ENCODE peak calls at places on chromosome 9, in seven cellular contexts. A is A549, R is lower lobe of right lung, H is kidney, G is GM23248, N is Peyer's patch, Y is spleen. O is an unnamed sample. For H3K9me3, the result is how much of the 10 kb centered on the place peaks cover.

GRCh38 chr9:89422151-89422918 is 75.6 kb downstream of the SEMA4D start:
- DNase-seq in N (no peak), G (peak), H (no peak), R (peak), Y (peak), A (no peak), O (no peak)

GRCh38 chr9:14508884-14509283 is 184.3 kb downstream of the ZDHHC21 start:
- DNase-seq in N (no peak), Y (no peak), R (no peak), G (no peak), A (no peak), H (no peak), O (no peak)

GRCh38 chr9:108536836-108537601 is 318.8 kb downstream of the ACTL7B start:
- DNase-seq in H (no peak), N (no peak), R (no peak), A (no peak), G (no peak), Y (no peak), O (no peak)

GRCh38 chr9:128553695-128554094 is 1.3 kb downstream of the SPTAN1 start:
- DNase-seq in G (peak), R (no peak), Y (no peak), N (no peak), H (no peak), A (no peak), O (no peak)

GRCh38 chr9:81535542-81536241 is 153.7 kb downstream of the TLE1 start:
- DNase-seq in H (no peak), N (no peak), A (peak), R (no peak), Y (no peak), G (no peak), O (peak)

GRCh38 chr9:32879335-32879734 is 96.0 kb downstream of the TMEM215 start:
- DNase-seq in Y (no peak), G (no peak), H (no peak), R (no peak), A (no peak), N (no peak), O (no peak)

GRCh38 chr9:101674165-101674564 is 64.3 kb downstream of the GRIN3A start:
- DNase-seq in A (no peak), Y (no peak), H (no peak), N (no peak), G (no peak), R (no peak), O (no peak)

GRCh38 chr9:116837038-116837998 is 150.2 kb downstream of the TRIM32 start:
- DNase-seq in N (no peak), G (no peak), Y (no peak), A (no peak), H (peak), R (no peak), O (peak)

GRCh38 chr9:94717656-94718225 is 8.8 kb upstream of the AOPEP start:
- DNase-seq in G (peak), A (no peak), N (no peak), R (no peak), Y (no peak), H (no peak), O (no peak)

GRCh38 chr9:86202338-86202882 is 57.0 kb downstream of the C9orf153 start:
- DNase-seq in R (no peak), Y (no peak), G (peak), N (no peak), H (no peak), A (peak), O (peak)

GRCh38 chr9:111481885-111482636 is 2.1 kb downstream of the ECPAS start:
- DNase-seq in N (no peak), Y (no peak), G (peak), A (no peak), H (no peak), R (no peak), O (peak)

GRCh38 chr9:127928232-127929043 is 2.1 kb downstream of the PIP5KL1 start:
- DNase-seq in R (peak), H (peak), A (no peak), Y (no peak), N (no peak), G (peak), O (no peak)

GRCh38 chr9:22342489-22343217 is 104.0 kb upstream of the DMRTA1 start:
- DNase-seq in A (no peak), Y (no peak), N (no peak), G (peak), H (no peak), R (no peak), O (peak)

GRCh38 chr9:119963258-119963797 is 594.1 kb upstream of the BRINP1 start:
- DNase-seq in Y (no peak), G (peak), R (peak), H (peak), N (no peak), A (peak), O (peak)

GRCh38 chr9:125126019-125126746 is 17.1 kb downstream of the SCAI start:
- DNase-seq in H (peak), N (peak), G (peak), Y (peak), A (no peak), R (peak), O (peak)

GRCh38 chr9:107460153-107461023 is 29.2 kb downstream of the KLF4 start:
- DNase-seq in H (no peak), N (no peak), A (no peak), R (no peak), G (no peak), Y (no peak), O (no peak)

GRCh38 chr9:133495327-133496293 is 16.7 kb upstream of the SLC2A6 start:
- DNase-seq in R (peak), H (peak), A (no peak), N (no peak), Y (no peak), G (no peak), O (no peak)

GRCh38 chr9:35812025-35812602 is at the start of gene SPAG8:
- DNase-seq in H (peak), Y (peak), G (peak), R (peak), A (peak), N (peak), O (peak)

GRCh38 chr9:3215658-3216057 is 310.1 kb downstream of the RFX3 start:
- DNase-seq in R (no peak), G (no peak), N (no peak), H (no peak), Y (no peak), A (no peak), O (no peak)

GRCh38 chr9:131517761-131518190 is 13.3 kb downstream of the UCK1 start:
- DNase-seq in R (no peak), G (no peak), A (no peak), Y (no peak), N (no peak), H (no peak), O (no peak)

GRCh38 chr9:106862946-106863740 is at the start of gene ZNF462:
- DNase-seq in Y (no peak), H (peak), N (peak), G (peak), A (peak), R (no peak), O (peak)

GRCh38 chr9:96817973-96818372 is 36.3 kb downstream of the ZNF782 start:
- DNase-seq in R (no peak), G (no peak), N (no peak), H (no peak), Y (no peak), A (no peak), O (no peak)

GRCh38 chr9:96813607-96814006 is 35.7 kb upstream of the ZNF510 start:
- DNase-seq in A (no peak), Y (no peak), G (no peak), N (no peak), H (no peak), R (no peak), O (no peak)

DNA sequence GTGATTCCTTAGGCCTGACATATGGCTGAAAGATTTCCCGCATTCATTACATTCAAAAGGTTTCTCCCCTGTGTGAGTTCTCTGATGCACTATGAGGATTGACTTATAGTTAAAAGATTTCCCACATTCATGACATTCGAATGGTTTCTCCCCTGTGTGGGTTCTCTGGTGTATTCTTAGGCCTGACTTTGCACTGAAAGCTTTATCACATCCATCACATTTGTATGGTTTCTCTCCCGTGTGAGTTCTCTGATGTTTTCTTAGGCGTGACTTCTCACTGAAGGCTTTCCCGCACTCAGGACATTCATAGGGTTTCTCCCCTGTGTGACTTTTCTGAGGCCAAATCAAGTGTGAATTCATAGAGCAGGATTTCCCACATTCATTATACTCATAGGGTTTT is 35.8 kb downstream of the ZNF782 start:
- DNase-seq in H (no peak), G (peak), A (no peak), N (no peak), R (no peak), Y (no peak), O (no peak)
- H3K9me3 ChIP-seq in H (half or more), G (under half), A (half or more), N (under half), R (half or more), Y (half or more), O (half or more)

GRCh38 chr9:134739660-134739968 is 98.0 kb downstream of the COL5A1 start:
- DNase-seq in G (no peak), A (no peak), R (no peak), Y (no peak), H (no peak), N (no peak), O (no peak)
- H3K9me3 ChIP-seq in G (under half), A (under half), R (under half), Y (under half), H (under half), N (under half), O (under half)

DNA sequence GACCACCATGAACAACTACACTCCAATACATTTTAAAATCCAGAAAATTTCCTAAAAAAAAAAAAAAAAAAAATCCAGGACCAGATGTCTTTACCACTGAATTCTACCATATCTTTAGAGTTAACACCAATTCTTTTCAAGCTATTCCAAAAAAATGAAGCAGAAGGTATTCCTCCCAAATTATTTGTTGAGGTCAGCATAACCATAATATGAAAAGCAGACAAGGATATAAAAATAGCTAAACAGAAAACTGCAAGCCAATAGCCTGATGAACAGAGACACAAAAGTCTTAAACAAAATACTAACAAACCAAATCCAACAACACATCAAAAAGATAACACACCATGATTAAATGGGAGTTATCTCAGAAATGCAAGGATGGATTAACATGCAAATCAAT is 695.4 kb downstream of the PTPRD start:
- DNase-seq in G (no peak), R (no peak), N (no peak), H (no peak), A (no peak), Y (no peak), O (no peak)
- H3K9me3 ChIP-seq in G (under half), R (under half), N (under half), H (under half), A (under half), Y (under half), O (under half)

GRCh38 chr9:138063785-138064184 is 186.2 kb downstream of the CACNA1B start:
- DNase-seq in G (no peak), Y (peak), R (no peak), N (peak), A (no peak), H (peak), O (no peak)
- H3K9me3 ChIP-seq in G (under half), Y (under half), R (under half), N (under half), A (under half), H (under half), O (under half)

DNA sequence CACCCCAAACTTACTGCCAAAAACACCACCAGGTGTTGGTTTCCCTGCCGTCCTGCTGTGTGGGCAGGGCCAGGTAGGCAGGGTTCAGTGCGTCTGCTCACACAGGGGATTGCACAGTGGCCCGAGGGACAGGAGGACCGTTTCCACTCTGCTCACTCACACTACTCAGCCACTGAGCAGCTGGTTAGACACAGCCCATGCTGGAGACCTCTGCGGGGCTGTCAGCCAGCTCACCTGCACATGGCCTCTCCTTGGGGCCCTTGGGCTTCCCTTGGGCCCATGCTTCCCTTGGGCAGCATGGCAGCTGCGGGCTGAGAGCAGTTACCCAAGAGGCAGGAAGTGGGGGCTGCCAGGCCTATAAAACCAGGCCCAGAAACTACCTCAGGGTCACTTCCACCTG is 79.0 kb downstream of the SYK start:
- DNase-seq in G (no peak), R (no peak), N (no peak), A (no peak), H (no peak), Y (no peak), O (no peak)
- H3K9me3 ChIP-seq in G (under half), R (under half), N (under half), A (under half), H (under half), Y (under half), O (under half)

GRCh38 chr9:96152550-96152949 is 149.4 kb downstream of the HSD17B3 start:
- DNase-seq in A (no peak), Y (no peak), G (no peak), N (no peak), R (no peak), H (no peak), O (no peak)

GRCh38 chr9:96150324-96151023 is 151.5 kb downstream of the HSD17B3 start:
- DNase-seq in Y (no peak), G (no peak), N (no peak), H (no peak), R (no peak), A (no peak), O (no peak)

GRCh38 chr9:96149142-96149541 is 152.8 kb downstream of the HSD17B3 start:
- DNase-seq in G (no peak), Y (no peak), A (no peak), N (no peak), H (no peak), R (no peak), O (no peak)

GRCh38 chr9:96149881-96150280 is 152.1 kb downstream of the HSD17B3 start:
- DNase-seq in N (no peak), A (no peak), R (no peak), Y (no peak), G (no peak), H (no peak), O (no peak)

DNA sequence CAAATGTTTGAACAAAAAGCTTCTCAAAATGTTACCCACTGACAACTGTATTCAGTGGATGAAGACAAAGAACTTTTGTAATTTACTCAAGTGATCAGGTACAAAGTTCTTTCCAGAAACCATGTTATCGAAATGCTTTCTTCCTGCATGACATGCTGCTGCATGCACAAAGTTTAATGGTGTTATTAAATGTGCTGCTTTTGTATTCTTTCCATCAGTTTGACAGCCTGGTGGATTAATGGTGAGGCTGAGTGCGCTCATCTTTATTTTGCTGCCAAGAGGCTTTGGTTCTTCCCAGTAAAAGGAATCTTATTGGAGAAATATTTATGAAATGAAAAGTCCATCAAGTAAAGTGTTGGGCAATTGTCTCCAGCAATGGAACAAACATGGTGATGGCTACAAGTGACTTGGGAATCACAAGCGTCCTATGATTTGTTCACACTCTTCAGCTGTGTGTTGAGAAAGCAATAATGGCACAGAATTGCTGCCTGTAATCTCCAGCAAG is 153.3 kb downstream of the HSD17B3 start:
- DNase-seq in A (no peak), H (no peak), N (no peak), Y (no peak), G (no peak), R (no peak), O (no peak)
- H3K9me3 ChIP-seq in A (under half), H (under half), N (under half), Y (under half), G (under half), R (under half), O (under half)

DNA sequence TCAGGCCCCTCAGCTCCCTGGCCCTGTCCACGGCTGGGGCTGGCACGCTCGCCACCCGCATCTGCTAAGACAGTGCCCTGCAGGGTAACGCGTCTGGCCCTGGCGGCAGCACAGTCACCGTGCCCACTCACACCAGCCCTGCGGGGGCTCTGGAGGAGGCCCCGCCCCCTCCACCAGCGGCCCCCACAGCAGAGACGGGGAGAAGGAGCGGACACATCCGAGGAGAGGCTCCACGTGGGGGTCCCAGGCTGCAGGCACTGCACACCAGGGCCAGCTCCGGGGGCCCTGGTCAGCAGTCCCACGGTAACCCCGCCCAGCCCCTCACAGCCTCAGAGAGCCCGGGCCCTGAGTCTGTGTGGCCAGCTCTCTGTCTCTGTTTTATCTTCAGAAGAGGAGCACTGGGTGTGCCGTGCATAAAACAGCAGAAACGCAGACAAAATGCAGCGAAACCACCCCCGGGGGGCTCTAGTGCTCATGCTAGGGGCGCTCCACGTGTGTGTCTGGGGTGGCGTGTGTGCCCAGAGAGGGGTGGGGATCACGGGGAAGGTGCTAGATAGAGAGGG is 47.5 kb upstream of the NRARP start:
- DNase-seq in G (no peak), N (no peak), R (no peak), H (no peak), Y (no peak), A (no peak), O (no peak)
- H3K9me3 ChIP-seq in G (under half), N (under half), R (under half), H (under half), Y (under half), A (under half), O (under half)

GRCh38 chr9:135644631-135645218 is 5.4 kb upstream of the GLT6D1 start:
- DNase-seq in N (no peak), H (no peak), A (no peak), Y (no peak), G (no peak), R (no peak), O (no peak)

GRCh38 chr9:135647897-135648296 is 8.6 kb upstream of the GLT6D1 start:
- DNase-seq in G (no peak), Y (no peak), A (no peak), H (no peak), N (no peak), R (no peak), O (no peak)

GRCh38 chr9:135648494-135649410 is 9.4 kb upstream of the GLT6D1 start:
- DNase-seq in G (no peak), Y (no peak), N (no peak), H (no peak), A (no peak), R (no peak), O (no peak)

GRCh38 chr9:135650408-135650807 is 11.1 kb upstream of the GLT6D1 start:
- DNase-seq in R (no peak), A (no peak), H (no peak), N (no peak), G (no peak), Y (no peak), O (no peak)

GRCh38 chr9:135649508-135649907 is 10.2 kb upstream of the GLT6D1 start:
- DNase-seq in N (no peak), R (no peak), Y (no peak), A (no peak), H (no peak), G (no peak), O (no peak)
- H3K9me3 ChIP-seq in N (under half), R (under half), Y (half or more), A (half or more), H (under half), G (under half), O (under half)

GRCh38 chr9:97855486-97855875 is 2.5 kb downstream of the FOXE1 start:
- DNase-seq in R (no peak), A (no peak), Y (no peak), N (no peak), G (no peak), H (no peak), O (no peak)
- H3K9me3 ChIP-seq in R (under half), A (under half), Y (under half), N (under half), G (under half), H (under half), O (under half)